ENCODE peak calls at places on chromosomes 11 and 22, in seven cellular contexts. Y is A172, H is endothelial cell, E is Calu3, I is C1 segment of cervical spinal cord, W is GM04503, A is endodermal cell. L is an unnamed sample.

GRCh38 chr11:60870276-60870675 is 2.9 kb downstream of the ZP1 start:
- DNase-seq in Y (no peak), W (no peak), A (peak; percentile 60), I (no peak), E (no peak), H (no peak), L (no peak)

GRCh38 chr11:92846542-92847125 is 122.8 kb upstream of the MTNR1B start:
- DNase-seq in H (no peak), I (no peak), Y (no peak), W (peak; percentile 30), E (no peak), A (no peak), L (no peak)

GRCh38 chr11:123235687-123236261 is 40.7 kb upstream of the CLMP start:
- DNase-seq in Y (no peak), W (no peak), A (no peak), H (no peak), E (no peak), I (no peak), L (no peak)

GRCh38 chr11:7522106-7522505 is 8.3 kb downstream of the PPFIBP2 start:
- DNase-seq in E (no peak), W (no peak), H (no peak), A (no peak), Y (no peak), I (no peak), L (no peak)

GRCh38 chr11:17733261-17733660 is 1.3 kb upstream of the KCNC1 start:
- DNase-seq in W (no peak), A (no peak), H (no peak), E (no peak), Y (no peak), I (no peak), L (no peak)

GRCh38 chr11:1943576-1943975 is 3.6 kb upstream of the MRPL23 start:
- DNase-seq in H (no peak), E (no peak), W (no peak), A (no peak), I (no peak), Y (no peak), L (no peak)

GRCh38 chr11:20089796-20090653 is 70.2 kb downstream of the DBX1 start:
- DNase-seq in A (peak; percentile 30), I (no peak), E (no peak), H (no peak), W (no peak), Y (no peak), L (no peak)

GRCh38 chr11:15471028-15471708 is 356.4 kb downstream of the INSC start:
- DNase-seq in W (no peak), E (no peak), I (no peak), Y (no peak), A (no peak), H (no peak), L (no peak)

GRCh38 chr11:61513143-61513740 is 4.7 kb downstream of the LRRC10B start:
- DNase-seq in Y (no peak), H (no peak), W (no peak), A (no peak), I (no peak), E (peak; percentile 29), L (no peak)

GRCh38 chr11:75719639-75720239 is 2.1 kb downstream of the MOGAT2 start:
- DNase-seq in W (no peak), E (no peak), H (no peak), I (no peak), Y (no peak), A (no peak), L (no peak)

GRCh38 chr11:78595431-78596130 is 20.9 kb upstream of the NARS2 start:
- DNase-seq in H (no peak), I (no peak), E (no peak), A (no peak), Y (no peak), W (peak; percentile 20), L (no peak)

GRCh38 chr11:3132831-3133455 is 32.2 kb downstream of the OSBPL5 start:
- DNase-seq in H (no peak), A (peak; percentile 40), I (no peak), E (no peak), Y (no peak), W (no peak), L (no peak)

GRCh38 chr22:20651286-20651685 is 122.6 kb upstream of the SERPIND1 start:
- DNase-seq in E (no peak), A (no peak), Y (no peak), I (no peak), H (peak; percentile 1), W (no peak), L (no peak)

GRCh38 chr11:44379141-44380008 is 69.4 kb upstream of the ALX4 start:
- DNase-seq in H (no peak), Y (no peak), W (no peak), I (no peak), A (no peak), E (no peak), L (no peak)

GRCh38 chr11:133078591-133079179 is 453.6 kb downstream of the OPCML start:
- DNase-seq in H (peak; percentile 70), Y (peak; percentile 28), E (peak; percentile 36), A (peak; percentile 90), I (no peak), W (no peak), L (peak; percentile 82)

GRCh38 chr11:3203221-3204043 is 15.2 kb downstream of the MRGPRG start:
- DNase-seq in I (no peak), Y (no peak), E (peak; percentile 24), A (peak; percentile 78), H (no peak), W (no peak), L (no peak)

GRCh38 chr11:62885137-62885536 is 4.4 kb downstream of the SLC3A2 start:
- DNase-seq in I (no peak), W (no peak), E (no peak), A (no peak), Y (no peak), H (no peak), L (no peak)

GRCh38 chr11:73152086-73152853 is 10.2 kb upstream of the FCHSD2 start:
- DNase-seq in I (no peak), Y (no peak), A (peak; percentile 11), H (no peak), W (no peak), E (no peak), L (no peak)

GRCh38 chr11:15969281-15969680 is 387.1 kb downstream of the SOX6 start:
- DNase-seq in Y (peak; percentile 78), E (peak; percentile 56), W (peak; percentile 34), H (no peak), A (peak; percentile 53), I (no peak), L (peak; percentile 22)